ENCODE peak calls at places on chromosomes 7 and 10, in four cellular contexts. T is A549, H is heart left ventricle, C is hepatocyte. F is an unnamed sample.
A peak's percentile ranks its signal among the peaks of the same experiment; 100 is the strongest.

GRCh38 chr7:159097661-159098423 is 46.8 kb downstream of the VIPR2 start:
- DNase-seq in H (no peak), C (no peak), T (no peak), F (no peak)

GRCh38 chr10:3056280-3057037 is 10.9 kb upstream of the PFKP start:
- DNase-seq in C (no peak), H (no peak), T (no peak), F (no peak)

GRCh38 chr10:130553846-130554245 is 417.7 kb downstream of the GLRX3 start:
- DNase-seq in C (no peak), H (no peak), T (no peak), F (no peak)

GRCh38 chr10:35913628-35914027 is 271.5 kb upstream of the FZD8 start:
- DNase-seq in H (no peak), T (no peak), C (no peak), F (no peak)

GRCh38 chr7:32070406-32071360 is at the start of gene PDE1C:
- DNase-seq in H (peak; percentile 81), T (peak; percentile 30), C (peak; percentile 21), F (no peak)

GRCh38 chr7:79529896-79530235 is 76.4 kb upstream of the MAGI2 start:
- DNase-seq in T (no peak), C (no peak), H (no peak), F (no peak)

GRCh38 chr7:105157278-105157677 is 143.3 kb downstream of the KMT2E start:
- DNase-seq in T (no peak), C (no peak), H (no peak), F (no peak)

GRCh38 chr10:131532745-131533341 is 221.3 kb upstream of the TCERG1L start:
- DNase-seq in T (no peak), H (no peak), C (no peak), F (no peak)

GRCh38 chr7:131511774-131512535 is 44.5 kb downstream of the PODXL start:
- DNase-seq in H (no peak), T (no peak), C (no peak), F (no peak)

GRCh38 chr10:62459072-62459471 is 84.9 kb downstream of the ZNF365 start:
- DNase-seq in H (no peak), C (peak; percentile 37), T (no peak), F (no peak)

GRCh38 chr7:1852781-1853618 is 182.9 kb downstream of the ELFN1 start:
- DNase-seq in H (peak; percentile 53), T (no peak), C (no peak), F (peak; percentile 8)

GRCh38 chr7:35035511-35035921 is 1.8 kb downstream of the DPY19L1 start:
- DNase-seq in T (peak; percentile 75), H (no peak), C (peak; percentile 67), F (no peak)

GRCh38 chr7:1693419-1693990 is 23.4 kb downstream of the ELFN1 start:
- DNase-seq in T (no peak), H (peak; percentile 42), C (no peak), F (no peak)

GRCh38 chr7:112571852-112572607 is 91.2 kb downstream of the LSMEM1 start:
- DNase-seq in T (peak; percentile 7), H (no peak), C (no peak), F (peak; percentile 24)

GRCh38 chr7:139618482-139619366 is 95.2 kb downstream of the CLEC2L start:
- DNase-seq in T (peak; percentile 57), H (no peak), C (peak; percentile 24), F (peak; percentile 60)

GRCh38 chr7:81155654-81156373 is 237.0 kb upstream of the SEMA3C start:
- DNase-seq in C (peak; percentile 26), H (no peak), T (peak; percentile 87), F (no peak)

GRCh38 chr7:116711790-116712189 is 39.8 kb downstream of the MET start:
- DNase-seq in H (no peak), T (peak; percentile 44), C (no peak), F (no peak)

GRCh38 chr10:33352154-33352553 is 17.7 kb upstream of the NRP1 start:
- DNase-seq in T (no peak), H (no peak), C (no peak), F (no peak)

GRCh38 chr7:111864291-111864976 is 302.1 kb upstream of the IMMP2L start:
- DNase-seq in C (no peak), T (no peak), H (no peak), F (no peak)

GRCh38 chr10:47214520-47214919 is 85.5 kb upstream of the GDF10 start:
- DNase-seq in H (no peak), C (no peak), T (peak; percentile 45), F (no peak)

GRCh38 chr10:12337407-12337806 is 11.9 kb upstream of the CAMK1D start:
- DNase-seq in C (no peak), T (no peak), H (no peak), F (no peak)

GRCh38 chr7:121304259-121304658 is 24.5 kb upstream of the WNT16 start:
- DNase-seq in C (no peak), H (no peak), T (no peak), F (no peak)

GRCh38 chr10:24858244-24858907 is 94.0 kb downstream of the PRTFDC1 start:
- DNase-seq in C (no peak), H (no peak), T (no peak), F (peak; percentile 69)

GRCh38 chr10:62083868-62084267 is 182.4 kb downstream of the ARID5B start:
- DNase-seq in H (peak; percentile 74), T (peak; percentile 23), C (peak; percentile 58), F (peak; percentile 70)

GRCh38 chr7:120550494-120551048 is 277.6 kb downstream of the KCND2 start:
- DNase-seq in T (no peak), H (no peak), C (no peak), F (no peak)

GRCh38 chr10:8034666-8035640 is 19.5 kb upstream of the GATA3 start:
- DNase-seq in C (no peak), T (no peak), H (no peak), F (no peak)

GRCh38 chr10:69496352-69497234 is 45.3 kb downstream of the TSPAN15 start:
- DNase-seq in T (no peak), C (no peak), H (no peak), F (no peak)
- H3K4me1 ChIP-seq in T (peaks cover 8% of the 10 kb centered on the region), C (peaks cover 3% of the 10 kb centered on the region), H (no peaks in the 10 kb centered on the region), F (peaks cover 9% of the 10 kb centered on the region)

GRCh38 chr7:6231184-6231583 is 41.2 kb downstream of the CYTH3 start:
- DNase-seq in T (no peak), H (no peak), C (no peak), F (no peak)

GRCh38 chr7:6235029-6235627 is 37.3 kb downstream of the CYTH3 start:
- DNase-seq in C (no peak), T (no peak), H (no peak), F (no peak)

GRCh38 chr7:6234384-6234783 is 38.0 kb downstream of the CYTH3 start:
- DNase-seq in C (no peak), H (no peak), T (no peak), F (no peak)

GRCh38 chr7:6232534-6232933 is 39.9 kb downstream of the CYTH3 start:
- DNase-seq in H (peak; percentile 77), T (no peak), C (no peak), F (no peak)

GRCh38 chr7:6232130-6232529 is 40.3 kb downstream of the CYTH3 start:
- DNase-seq in T (no peak), C (no peak), H (no peak), F (no peak)
- H3K4me3 ChIP-seq in T (no peak overlapping the region), C (no peak overlapping the region), H (no peak overlapping the region), F (no peak overlapping the region)

GRCh38 chr7:149790146-149790548 is 16.8 kb upstream of the ZNF467 start:
- DNase-seq in H (no peak), C (peak; percentile 63), T (peak; percentile 23), F (no peak)
- TF ChIP-seq CTCF in H (peak; percentile 63), C (peak; percentile 56), T (peak; percentile 45), F (no peak)

DNA sequence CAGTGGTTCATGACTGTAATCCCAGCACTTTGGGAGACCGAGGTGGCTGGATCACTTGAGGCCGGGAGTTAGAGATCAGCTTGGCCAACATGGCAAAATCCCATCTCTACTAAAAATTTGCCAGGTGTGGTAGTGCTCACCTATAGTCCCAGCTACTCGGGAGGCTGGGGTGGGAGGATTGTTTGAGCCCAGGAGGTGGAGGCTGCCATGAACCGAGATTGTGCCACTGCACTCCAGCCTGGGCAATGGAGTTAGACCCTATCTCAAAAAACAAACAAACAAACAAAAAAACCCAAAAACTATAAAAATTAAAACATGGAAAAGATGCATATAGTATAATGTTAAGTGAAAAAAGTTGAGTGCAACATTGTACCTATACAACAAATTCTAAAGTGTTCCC is 81.4 kb downstream of the AKR1D1 start:
- DNase-seq in T (no peak), C (no peak), H (no peak), F (no peak)
- H3K4me1 ChIP-seq in T (no peaks in the 10 kb centered on the region), C (peaks cover 13% of the 10 kb centered on the region), H (no peaks in the 10 kb centered on the region), F (peaks cover 9% of the 10 kb centered on the region)

GRCh38 chr10:79442171-79443040 is 3.0 kb downstream of the ZCCHC24 start:
- DNase-seq in C (no peak), H (no peak), T (no peak), F (no peak)
- H3K4me3 ChIP-seq in C (no peak overlapping the region), H (no peak overlapping the region), T (no peak overlapping the region), F (no peak overlapping the region)

DNA sequence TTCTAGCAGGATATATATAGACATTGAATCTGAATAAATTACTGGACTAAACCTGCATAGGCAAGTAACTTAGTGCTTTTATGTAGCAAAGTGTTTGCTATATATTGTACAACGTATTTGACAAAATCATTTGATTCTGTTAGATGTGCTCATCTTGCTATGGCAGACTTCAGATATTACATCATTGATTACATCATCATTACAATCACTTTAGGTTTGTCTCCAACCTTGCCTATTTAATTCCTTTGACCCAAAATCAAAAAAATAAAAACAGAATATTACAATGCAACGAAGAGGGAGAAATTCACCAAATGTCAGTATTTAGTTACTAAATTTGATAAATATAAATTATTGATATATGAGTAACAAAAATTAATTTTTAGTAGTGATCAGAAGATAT is 155.7 kb upstream of the STEAP1 start:
- DNase-seq in H (no peak), T (no peak), C (no peak), F (no peak)
- TF ChIP-seq CTCF in H (no peak), T (no peak), C (no peak), F (no peak)

F was measured in BE2C.